ENCODE peak calls at places on chromosomes 13 and 19, in nine cellular contexts. J, Y, D, M, H, L, E, S and B are unnamed samples.

GRCh38 chr13:46289260-46289955 is 77.7 kb downstream of the LRRC63 start:
- DNase-seq in D (no peak), Y (peak), E (no peak), M (no peak), S (no peak), J (no peak), H (no peak), L (no peak), B (no peak)

GRCh38 chr13:106446011-106446410 is 89.5 kb downstream of the EFNB2 start:
- DNase-seq in H (no peak), M (peak), L (no peak), Y (peak), J (no peak), E (no peak), S (no peak), D (no peak), B (no peak)

GRCh38 chr13:100525453-100526298 is 62.9 kb downstream of the GGACT start:
- DNase-seq in M (no peak), L (no peak), Y (no peak), H (peak), D (no peak), E (no peak), J (no peak), S (no peak), B (no peak)

GRCh38 chr19:29491995-29492577 is 33.7 kb upstream of the VSTM2B start:
- DNase-seq in S (no peak), L (no peak), Y (no peak), D (no peak), H (no peak), M (no peak), J (no peak), E (no peak), B (no peak)

GRCh38 chr19:2659856-2660432 is 42.5 kb downstream of the GNG7 start:
- DNase-seq in S (no peak), D (no peak), J (no peak), Y (no peak), L (no peak), M (no peak), H (no peak), E (no peak), B (no peak)

GRCh38 chr19:41702208-41702651 is 6.2 kb upstream of the CEACAM5 start:
- DNase-seq in Y (peak), D (no peak), J (no peak), E (no peak), L (no peak), S (no peak), M (peak), H (no peak), B (no peak)

GRCh38 chr19:3227054-3227626 is 2.7 kb downstream of the CELF5 start:
- DNase-seq in J (no peak), S (no peak), E (no peak), D (no peak), Y (no peak), L (no peak), H (no peak), M (no peak), B (no peak)

GRCh38 chr19:19860756-19861390 is 4.8 kb upstream of the ZNF253 start:
- DNase-seq in M (peak), J (no peak), S (no peak), L (no peak), H (no peak), D (no peak), E (peak), Y (no peak), B (no peak)

GRCh38 chr19:5192568-5192967 is 148.0 kb downstream of the PTPRS start:
- DNase-seq in M (no peak), E (no peak), J (no peak), L (no peak), Y (no peak), D (no peak), H (no peak), S (no peak), B (no peak)

GRCh38 chr19:51025401-51025800 is 1.0 kb downstream of the KLK11 start:
- DNase-seq in D (no peak), S (no peak), H (no peak), J (no peak), E (no peak), M (no peak), Y (no peak), L (no peak), B (peak)

GRCh38 chr19:34313188-34313587 is 51.8 kb upstream of the GPI start:
- DNase-seq in E (no peak), H (no peak), Y (peak), M (peak), S (no peak), D (no peak), L (peak), J (peak), B (no peak)

GRCh38 chr19:40270362-40271089 is 14.6 kb downstream of the AKT2 start:
- DNase-seq in H (no peak), D (no peak), J (no peak), L (no peak), S (no peak), E (no peak), Y (no peak), M (no peak), B (no peak)

GRCh38 chr13:66700336-66700735 is 529.8 kb downstream of the PCDH9 start:
- DNase-seq in D (no peak), L (no peak), J (no peak), E (no peak), S (no peak), H (no peak), Y (no peak), M (no peak), B (no peak)

GRCh38 chr19:21580101-21580500 is 74.7 kb downstream of the ZNF429 start:
- DNase-seq in M (no peak), Y (no peak), D (no peak), H (no peak), E (no peak), J (no peak), S (no peak), L (no peak), B (no peak)

GRCh38 chr19:39181500-39182173 is 15.1 kb upstream of the NCCRP1 start:
- DNase-seq in H (no peak), Y (no peak), J (no peak), S (no peak), M (no peak), E (no peak), D (no peak), L (no peak), B (no peak)

GRCh38 chr13:45809810-45810394 is 41.7 kb downstream of the SIAH3 start:
- DNase-seq in S (no peak), E (no peak), H (no peak), Y (no peak), L (no peak), D (no peak), M (no peak), J (no peak), B (no peak)

GRCh38 chr13:43514326-43514725 is 272.4 kb downstream of the ENOX1 start:
- DNase-seq in Y (no peak), M (no peak), H (no peak), S (no peak), E (no peak), D (no peak), J (no peak), L (no peak), B (no peak)

GRCh38 chr19:4009990-4010807 is 2.7 kb downstream of the PIAS4 start:
- DNase-seq in J (no peak), S (peak), Y (no peak), M (no peak), D (no peak), L (no peak), E (no peak), H (no peak), B (peak)

GRCh38 chr13:80871481-80871880 is 530.6 kb upstream of the SPRY2 start:
- DNase-seq in H (no peak), D (no peak), J (no peak), Y (peak), L (peak), M (peak), E (no peak), S (no peak), B (no peak)

GRCh38 chr13:92136449-92137180 is 738.2 kb downstream of the GPC5 start:
- DNase-seq in S (no peak), E (no peak), Y (peak), D (no peak), J (no peak), L (no peak), H (no peak), M (peak), B (no peak)

GRCh38 chr19:50580970-50581636 is 12.9 kb upstream of the LRRC4B start:
- DNase-seq in D (no peak), S (no peak), L (no peak), M (no peak), Y (no peak), E (no peak), H (no peak), J (no peak), B (peak)

GRCh38 chr19:47274891-47275865 is 493 bp downstream of the INAFM1 start:
- DNase-seq in Y (peak), S (peak), J (no peak), M (peak), L (peak), H (no peak), D (no peak), E (no peak), B (no peak)

GRCh38 chr19:41350735-41351338 is 2.9 kb downstream of the TGFB1 start:
- DNase-seq in L (peak), Y (no peak), S (no peak), M (peak), H (no peak), E (no peak), J (no peak), D (no peak), B (no peak)

GRCh38 chr19:30673336-30673735 is 301.2 kb downstream of the ZNF536 start:
- DNase-seq in L (no peak), M (no peak), J (no peak), D (no peak), H (no peak), S (no peak), Y (no peak), E (no peak), B (no peak)

GRCh38 chr19:868458-869244 is 9.2 kb downstream of the CFD start:
- DNase-seq in L (no peak), S (no peak), E (no peak), D (no peak), H (peak), M (no peak), Y (no peak), J (no peak), B (peak)

GRCh38 chr19:18990128-18990708 is 43.1 kb downstream of the SUGP2 start:
- DNase-seq in D (no peak), H (no peak), S (no peak), L (no peak), J (no peak), Y (no peak), M (no peak), E (no peak), B (no peak)

GRCh38 chr13:74158028-74158427 is 23.8 kb upstream of the KLF12 start:
- DNase-seq in E (no peak), Y (no peak), M (peak), H (no peak), S (no peak), J (no peak), D (no peak), L (no peak), B (no peak)

GRCh38 chr19:275000-275399 is 16.2 kb downstream of the PLPP2 start:
- DNase-seq in D (no peak), S (no peak), L (no peak), E (no peak), Y (no peak), H (no peak), M (no peak), J (no peak), B (no peak)

GRCh38 chr13:34364633-34365032 is 546.7 kb downstream of the RFC3 start:
- DNase-seq in E (no peak), J (no peak), M (peak), D (no peak), L (no peak), Y (no peak), H (no peak), S (no peak), B (no peak)

GRCh38 chr19:38781058-38781457 is 7.7 kb upstream of the LGALS7 start:
- DNase-seq in D (no peak), Y (no peak), S (no peak), E (no peak), M (peak), J (no peak), H (no peak), L (no peak), B (no peak)

GRCh38 chr13:36345438-36346221 is 564 bp downstream of the SPART start:
- DNase-seq in J (peak), D (peak), L (peak), E (peak), S (peak), M (peak), H (peak), Y (no peak), B (no peak)

GRCh38 chr13:41117859-41118258 is 14.7 kb downstream of the KBTBD6 start:
- DNase-seq in Y (no peak), D (no peak), M (no peak), E (no peak), J (no peak), S (no peak), L (no peak), H (no peak), B (no peak)

GRCh38 chr19:47486900-47487299 is 2.9 kb upstream of the KPTN start:
- DNase-seq in E (no peak), D (no peak), L (no peak), S (peak), Y (no peak), J (no peak), H (no peak), M (no peak), B (no peak)

GRCh38 chr19:3880471-3881271 is at the start of gene ATCAY:
- DNase-seq in S (no peak), H (no peak), J (no peak), D (no peak), Y (no peak), L (no peak), E (no peak), M (peak), B (no peak)

GRCh38 chr13:76707360-76707759 is 178.8 kb downstream of the KCTD12 start:
- DNase-seq in H (no peak), L (peak), Y (no peak), M (peak), S (no peak), D (no peak), E (no peak), J (no peak), B (no peak)

GRCh38 chr13:50415428-50415827 is 400.2 kb downstream of the KCNRG start:
- DNase-seq in E (no peak), J (no peak), D (no peak), M (peak), Y (no peak), S (no peak), L (no peak), H (no peak), B (no peak)

GRCh38 chr13:31162151-31163008 is 676 bp upstream of the HSPH1 start:
- DNase-seq in E (peak), S (peak), M (peak), D (peak), Y (peak), L (peak), H (peak), J (peak), B (peak)
- TF ChIP-seq CTCF in E (no peak), S (no peak), M (no peak), D (no peak), Y (no peak), L (no peak), H (no peak), J (no peak), B (no peak)

GRCh38 chr19:49017666-49018351 is 918 bp upstream of the LHB start:
- DNase-seq in L (peak), J (peak), M (peak), H (peak), E (peak), S (peak), D (peak), Y (peak), B (no peak)

GRCh38 chr19:49017041-49017665 is at the start of gene LHB:
- DNase-seq in Y (no peak), E (no peak), D (peak), S (no peak), M (no peak), J (no peak), L (no peak), H (no peak), B (no peak)

GRCh38 chr19:49020342-49020741 is 3.5 kb upstream of the LHB start:
- DNase-seq in Y (no peak), E (no peak), D (no peak), H (no peak), S (no peak), L (no peak), M (no peak), J (no peak), B (no peak)

GRCh38 chr19:49020931-49021895 is 2.9 kb downstream of the CGB3 start:
- DNase-seq in L (no peak), J (no peak), Y (peak), S (no peak), H (no peak), E (no peak), M (no peak), D (no peak), B (no peak)

DNA sequence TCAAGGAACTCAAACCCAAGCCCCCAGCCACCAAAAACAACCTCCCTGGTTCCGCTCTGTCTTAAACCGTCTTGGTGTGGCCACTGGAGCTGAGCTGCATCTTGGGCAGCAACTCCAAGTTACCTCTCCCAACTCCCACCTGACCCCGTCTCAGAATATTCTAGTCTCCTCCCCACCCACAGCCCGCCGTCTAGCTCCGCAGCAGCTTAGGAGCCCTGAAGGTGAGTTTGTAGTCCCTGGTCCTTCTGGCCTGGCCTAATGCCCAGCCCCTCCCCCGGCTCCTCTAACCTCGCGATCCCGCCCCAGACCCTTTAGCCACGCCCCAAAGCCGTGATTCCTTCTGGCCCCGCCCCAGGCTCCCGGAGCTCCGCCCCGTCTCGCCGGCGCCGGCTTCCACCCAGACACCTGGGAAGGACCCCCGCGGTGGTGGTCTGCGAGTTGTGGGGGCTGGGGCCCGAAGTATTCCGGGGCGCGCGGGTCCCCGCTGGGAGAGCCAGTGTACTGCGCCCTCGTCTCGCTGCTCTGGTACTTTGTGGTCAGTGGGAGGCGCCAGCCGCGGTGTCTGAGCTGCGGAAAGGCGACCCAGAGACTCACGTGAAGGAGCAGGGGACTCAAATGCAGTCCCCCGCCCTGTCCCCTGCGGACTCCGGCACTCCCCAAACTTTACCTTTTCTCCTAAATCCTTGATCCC is 2.5 kb upstream of the LHB start:
- DNase-seq in S (peak), H (peak), E (peak), M (peak), Y (peak), D (peak), J (peak), L (peak), B (no peak)
- TF ChIP-seq CTCF in S (no peak), H (no peak), E (no peak), M (no peak), Y (peak), D (no peak), J (no peak), L (no peak), B (peak)

GRCh38 chr13:19864018-19864338 is 529 bp upstream of the ZMYM5 start:
- DNase-seq in L (peak), D (peak), J (peak), E (peak), S (peak), H (peak), Y (no peak), M (peak), B (peak)

GRCh38 chr13:19863323-19864017 is at the start of gene ZMYM5:
- DNase-seq in E (peak), S (peak), Y (peak), D (peak), L (peak), J (peak), H (peak), M (peak), B (peak)

GRCh38 chr13:19862511-19863313 is 737 bp downstream of the ZMYM5 start:
- DNase-seq in Y (peak), J (peak), E (peak), D (peak), L (peak), M (peak), H (no peak), S (peak), B (no peak)

GRCh38 chr13:19861762-19862161 is 1.7 kb downstream of the ZMYM5 start:
- DNase-seq in Y (peak), S (no peak), D (no peak), H (no peak), J (no peak), L (no peak), E (no peak), M (no peak), B (no peak)

DNA sequence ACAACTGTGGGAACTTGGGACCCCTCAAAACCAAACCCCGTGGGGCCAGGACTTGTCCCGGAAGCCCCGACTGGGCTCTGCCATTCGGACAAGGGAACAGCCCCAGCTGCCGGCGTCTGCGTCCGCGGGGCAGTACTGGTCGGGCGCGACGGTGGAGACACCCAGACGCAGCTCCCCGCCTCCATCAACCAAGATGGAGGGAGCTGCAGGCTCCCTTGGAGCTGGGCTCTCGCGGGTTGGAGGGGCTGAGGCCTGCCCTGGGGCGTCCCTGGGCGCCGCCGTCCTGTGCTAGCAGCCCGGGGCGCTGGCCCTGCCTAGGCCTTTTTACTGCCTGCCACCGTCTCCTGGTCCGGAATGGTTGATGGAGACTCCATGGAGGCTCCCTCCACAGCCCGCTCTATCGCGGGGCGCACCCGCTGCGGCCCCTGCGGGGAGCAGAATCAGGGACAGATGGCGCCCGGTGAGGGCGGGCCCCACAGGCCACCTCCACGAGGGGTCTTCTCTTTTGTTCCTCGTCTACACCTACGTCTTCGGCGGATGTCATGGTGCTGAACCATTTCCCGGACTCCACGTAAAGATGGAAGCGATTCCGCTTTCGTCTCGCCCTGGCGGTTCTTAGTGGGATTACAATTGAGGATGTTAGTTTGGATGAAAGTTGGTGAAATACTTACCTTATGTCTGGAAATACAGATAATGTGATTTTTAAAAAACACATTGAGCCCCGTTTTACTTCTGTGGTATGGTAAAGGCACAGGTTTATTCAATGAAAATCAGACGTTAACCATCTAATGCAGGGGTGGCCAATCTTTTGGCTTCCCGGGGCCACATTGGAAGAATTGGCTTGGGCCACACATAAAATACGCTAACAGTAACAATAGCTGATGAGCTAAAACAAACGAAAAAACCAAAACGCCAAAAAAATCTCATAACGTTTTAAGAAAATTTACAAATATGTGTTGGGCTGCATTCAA is 1.2 kb upstream of the ZMYM5 start:
- DNase-seq in Y (peak), M (peak), E (peak), D (peak), S (peak), L (peak), H (peak), J (no peak), B (peak)
- TF ChIP-seq CTCF in Y (peak), M (peak), E (peak), D (peak), S (peak), L (peak), H (peak), J (peak), B (peak)

GRCh38 chr19:12550951-12551832 is at the start of gene ZNF564:
- DNase-seq in E (peak), H (peak), J (peak), Y (peak), S (peak), L (peak), M (peak), D (peak), B (peak)

DNA sequence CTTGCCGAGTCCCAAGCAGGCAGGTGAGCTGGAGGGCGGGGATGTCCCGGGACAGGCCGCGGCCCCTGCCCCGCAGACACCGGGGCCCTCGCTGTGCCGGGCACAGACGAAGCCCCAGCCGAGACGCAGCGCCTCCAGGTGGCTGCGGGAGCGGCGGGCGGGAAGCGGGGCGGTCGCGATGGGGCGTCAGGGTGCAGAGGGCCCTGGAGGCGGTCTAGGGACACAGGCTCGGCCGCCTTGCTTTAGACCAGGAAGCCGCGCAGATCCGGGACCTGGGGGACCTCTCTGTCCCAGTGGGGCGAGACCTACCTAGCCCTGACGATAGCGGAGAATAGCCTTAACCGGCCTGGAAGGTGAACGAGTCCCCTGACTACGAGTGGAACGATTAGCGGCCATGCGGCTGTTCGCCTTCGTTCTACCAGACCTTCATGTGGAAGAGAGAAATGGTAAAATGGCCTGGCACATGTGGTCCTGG is 4.2 kb upstream of the ZNF564 start:
- DNase-seq in M (no peak), H (peak), Y (no peak), E (no peak), L (no peak), D (no peak), J (no peak), S (no peak), B (no peak)
- TF ChIP-seq CTCF in M (peak), H (no peak), Y (no peak), E (no peak), L (no peak), D (no peak), J (no peak), S (no peak), B (no peak)